ENCODE peak calls at places on chromosomes 12 and 14, in five cellular contexts. A is spleen; T is hepatocyte; N is cardiac fibroblast; L is CD8-positive, alpha-beta T cell. F is an unnamed sample.
A peak's percentile ranks its signal among the peaks of the same experiment; 100 is the strongest.

GRCh38 chr12:92553389-92553788 is 149.4 kb upstream of the PLEKHG7 start:
- DNase-seq in A (peak; percentile 75), T (no peak), N (peak; percentile 42), L (no peak), F (peak; percentile 61)

GRCh38 chr12:16972923-16973770 is 367.2 kb upstream of the LMO3 start:
- DNase-seq in A (no peak), T (no peak), N (no peak), L (no peak), F (no peak)

GRCh38 chr12:26058818-26059217 is 66.0 kb downstream of the BHLHE41 start:
- DNase-seq in A (no peak), T (no peak), N (no peak), L (no peak), F (no peak)

GRCh38 chr14:36522347-36522971 is 2.4 kb upstream of the NKX2-1 start:
- DNase-seq in A (no peak), T (no peak), N (no peak), L (no peak), F (no peak)

GRCh38 chr12:118436986-118437385 is 60.6 kb downstream of the SUDS3 start:
- DNase-seq in A (no peak), T (no peak), N (no peak), L (no peak), F (no peak)

GRCh38 chr14:50932592-50933500 is 11.4 kb downstream of the PYGL start:
- DNase-seq in A (no peak), T (no peak), N (no peak), L (no peak), F (no peak)

GRCh38 chr14:26856832-26857508 is 259.1 kb upstream of the NOVA1 start:
- DNase-seq in A (no peak), T (no peak), N (peak; percentile 63), L (no peak), F (no peak)

GRCh38 chr12:128387811-128388422 is 120.9 kb downstream of the TMEM132C start:
- DNase-seq in A (no peak), T (peak; percentile 73), N (peak; percentile 12), L (no peak), F (peak; percentile 2)

GRCh38 chr12:10395390-10395998 is 5.7 kb upstream of the KLRK1 start:
- DNase-seq in A (no peak), T (peak; percentile 59), N (peak; percentile 78), L (peak; percentile 32), F (peak; percentile 51)

GRCh38 chr14:54011001-54011400 is 54.4 kb upstream of the BMP4 start:
- DNase-seq in A (no peak), T (peak; percentile 37), N (no peak), L (no peak), F (no peak)

GRCh38 chr12:124640096-124640495 is 72.7 kb upstream of the NCOR2 start:
- DNase-seq in A (no peak), T (no peak), N (peak; percentile 67), L (no peak), F (no peak)

GRCh38 chr14:31106768-31107167 is 80.6 kb upstream of the STRN3 start:
- DNase-seq in A (no peak), T (no peak), N (no peak), L (no peak), F (no peak)

GRCh38 chr12:31119531-31120211 is 46.0 kb downstream of the DDX11 start:
- DNase-seq in A (peak; percentile 75), T (no peak), N (no peak), L (peak; percentile 15), F (no peak)

GRCh38 chr12:25256826-25257225 is 6.1 kb upstream of the KRAS start:
- DNase-seq in A (no peak), T (no peak), N (no peak), L (no peak), F (no peak)

GRCh38 chr12:117484901-117485300 is 123.5 kb upstream of the NOS1 start:
- DNase-seq in A (no peak), T (no peak), N (no peak), L (no peak), F (no peak)

GRCh38 chr12:108854055-108854452 is 3.3 kb downstream of the SSH1 start:
- DNase-seq in A (peak; percentile 3), T (peak; percentile 25), N (peak; percentile 94), L (no peak), F (peak; percentile 28)

GRCh38 chr12:132419612-132420237 is 70.2 kb upstream of the FBRSL1 start:
- DNase-seq in A (no peak), T (no peak), N (no peak), L (no peak), F (no peak)

GRCh38 chr14:34043627-34044372 is 92.9 kb upstream of the EGLN3 start:
- DNase-seq in A (no peak), T (peak; percentile 43), N (no peak), L (peak; percentile 38), F (peak; percentile 57)

GRCh38 chr12:124774462-124775167 is 89.0 kb downstream of the SCARB1 start:
- DNase-seq in A (no peak), T (no peak), N (peak; percentile 96), L (peak; percentile 27), F (no peak)

GRCh38 chr12:130619378-130619970 is 96.6 kb downstream of the RIMBP2 start:
- DNase-seq in A (no peak), T (no peak), N (no peak), L (no peak), F (no peak)

GRCh38 chr12:6049587-6049986 is 74.9 kb downstream of the VWF start:
- DNase-seq in A (no peak), T (no peak), N (peak; percentile 62), L (no peak), F (no peak)

GRCh38 chr12:107903377-107904061 is 129.0 kb downstream of the ASCL4 start:
- DNase-seq in A (peak; percentile 88), T (peak; percentile 82), N (no peak), L (no peak), F (peak; percentile 67)

GRCh38 chr12:12008931-12009611 is 61.7 kb upstream of the BCL2L14 start:
- DNase-seq in A (no peak), T (no peak), N (peak; percentile 28), L (peak; percentile 42), F (peak; percentile 45)

GRCh38 chr12:122943196-122943595 is 23.1 kb downstream of the ABCB9 start:
- DNase-seq in A (no peak), T (no peak), N (peak; percentile 30), L (no peak), F (no peak)

GRCh38 chr12:71160585-71160984 is 2.8 kb upstream of the TSPAN8 start:
- DNase-seq in A (no peak), T (peak; percentile 45), N (no peak), L (no peak), F (no peak)

GRCh38 chr12:94649349-94650142 is 811 bp downstream of the TMCC3 start:
- DNase-seq in A (peak; percentile 93), T (peak; percentile 67), N (peak; percentile 52), L (peak; percentile 45), F (peak; percentile 52)

GRCh38 chr12:25436206-25436912 is 116.7 kb downstream of the LMNTD1 start:
- DNase-seq in A (no peak), T (peak; percentile 85), N (peak; percentile 92), L (peak; percentile 25), F (peak; percentile 45)

GRCh38 chr14:50303744-50304471 is 8.1 kb downstream of the L2HGDH start:
- DNase-seq in A (no peak), T (peak; percentile 75), N (peak; percentile 79), L (no peak), F (no peak)

GRCh38 chr14:59751578-59751977 is 119.0 kb downstream of the RTN1 start:
- DNase-seq in A (no peak), T (no peak), N (no peak), L (no peak), F (no peak)

GRCh38 chr14:49880267-49881064 is 12.4 kb upstream of the ARF6 start:
- DNase-seq in A (peak; percentile 75), T (peak; percentile 30), N (no peak), L (no peak), F (no peak)

GRCh38 chr14:69005432-69006148 is 26.5 kb upstream of the ACTN1 start:
- DNase-seq in A (no peak), T (peak; percentile 77), N (peak; percentile 90), L (no peak), F (peak; percentile 71)

GRCh38 chr14:28751467-28752058 is 15.0 kb upstream of the FOXG1 start:
- DNase-seq in A (no peak), T (peak; percentile 80), N (peak; percentile 71), L (no peak), F (peak; percentile 65)

GRCh38 chr12:30041096-30041495 is 257.4 kb upstream of the TMTC1 start:
- DNase-seq in A (no peak), T (no peak), N (no peak), L (no peak), F (no peak)

GRCh38 chr12:68294246-68294645 is 37.9 kb downstream of the MDM1 start:
- DNase-seq in A (no peak), T (no peak), N (no peak), L (no peak), F (no peak)

GRCh38 chr12:79932393-79932792 is 2.5 kb downstream of the PPP1R12A start:
- DNase-seq in A (no peak), T (no peak), N (no peak), L (no peak), F (no peak)

GRCh38 chr12:4909734-4910501 is at the start of gene KCNA1:
- DNase-seq in A (no peak), T (peak; percentile 21), N (peak; percentile 12), L (no peak), F (no peak)

GRCh38 chr12:89484470-89484869 is 40.1 kb downstream of the GALNT4 start:
- DNase-seq in A (no peak), T (no peak), N (no peak), L (no peak), F (no peak)

GRCh38 chr12:65121049-65121955 is at the start of gene WIF1:
- DNase-seq in A (peak; percentile 84), T (peak; percentile 55), N (peak; percentile 6), L (peak; percentile 12), F (peak; percentile 55)
- TF ChIP-seq CTCF in A (peak; percentile 40), T (peak; percentile 52), N (no peak), L (peak; percentile 27), F (peak; percentile 82)

GRCh38 chr12:52307836-52308806 is 13.1 kb downstream of the KRT83 start:
- DNase-seq in A (peak; percentile 76), T (peak; percentile 85), N (peak; percentile 29), L (peak; percentile 32), F (peak; percentile 75)
- TF ChIP-seq CTCF in A (peak; percentile 35), T (peak; percentile 15), N (no peak), L (no peak), F (no peak)

GRCh38 chr14:88562831-88563686 is at the start of gene ZC3H14:
- DNase-seq in A (peak; percentile 95), T (peak; percentile 94), N (peak; percentile 91), L (peak; percentile 86), F (peak; percentile 89)
- TF ChIP-seq CTCF in A (no peak), T (peak; percentile 8), N (no peak), L (no peak), F (no peak)

DNA sequence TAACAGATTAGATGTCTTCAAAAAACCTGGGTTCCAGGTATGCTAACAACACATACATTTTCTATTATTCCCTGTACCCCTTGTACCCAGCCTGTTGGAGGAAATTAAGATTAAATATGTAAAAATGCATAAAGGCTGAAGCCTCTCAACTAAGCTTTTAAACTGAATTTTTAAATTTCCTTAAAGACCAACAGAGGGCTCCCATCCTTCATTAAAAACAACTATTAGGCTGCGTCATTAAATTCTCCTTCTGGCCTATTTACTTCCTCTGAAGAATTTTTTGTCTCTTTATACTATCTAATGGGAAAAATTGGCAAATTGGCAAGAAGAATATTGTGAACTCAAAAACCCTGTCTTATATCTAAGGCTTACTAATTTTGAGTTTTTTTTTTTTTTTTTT is 21.8 kb downstream of the SENP1 start:
- DNase-seq in A (no peak), T (peak; percentile 18), N (peak; percentile 56), L (no peak), F (no peak)
- TF ChIP-seq CTCF in A (peak; percentile 20), T (peak; percentile 48), N (peak; percentile 5), L (no peak), F (no peak)

F was measured in Calu3.